ENCODE peak calls at places on chromosomes 3 and 15, in seven cellular contexts. T is neural progenitor cell, R is OCI-LY7, H is kidney epithelial cell, C is upper lobe of left lung, Z is cardiac muscle cell, N is PC-3. E is an unnamed sample. For H3K36me3, the result is how much of the 10 kb centered on the place peaks cover.

GRCh38 chr3:31028766-31029165 is 134.3 kb upstream of the GADL1 start:
- DNase-seq in C (no peak), N (no peak), Z (no peak), R (no peak), H (no peak), T (no peak), E (no peak)

GRCh38 chr3:8893001-8893400 is 70.3 kb downstream of the RAD18 start:
- DNase-seq in C (no peak), R (no peak), Z (no peak), N (no peak), H (no peak), T (no peak), E (no peak)

GRCh38 chr15:98754283-98755022 is 106.1 kb downstream of the IGF1R start:
- DNase-seq in Z (peak), H (no peak), N (no peak), R (no peak), T (peak), C (no peak), E (no peak)

GRCh38 chr3:124115965-124116364 is 124.0 kb upstream of the ROPN1 start:
- DNase-seq in C (no peak), N (no peak), Z (peak), H (no peak), T (no peak), R (no peak), E (no peak)

GRCh38 chr15:78194568-78194925 is 39.8 kb downstream of the ACSBG1 start:
- DNase-seq in H (no peak), R (no peak), Z (no peak), N (no peak), C (no peak), T (no peak), E (no peak)

GRCh38 chr15:82272154-82272553 is 9.5 kb downstream of the SAXO2 start:
- DNase-seq in T (no peak), R (no peak), H (no peak), Z (no peak), N (no peak), C (no peak), E (no peak)

GRCh38 chr3:152458725-152459515 is 190.2 kb downstream of the MBNL1 start:
- DNase-seq in N (no peak), C (no peak), Z (peak), T (no peak), H (no peak), R (no peak), E (no peak)

GRCh38 chr15:70252056-70252935 is 154.6 kb upstream of the TLE3 start:
- DNase-seq in R (no peak), N (no peak), T (no peak), C (no peak), H (no peak), Z (no peak), E (no peak)

GRCh38 chr3:17339233-17339632 is 403.2 kb downstream of the TBC1D5 start:
- DNase-seq in H (no peak), T (no peak), R (no peak), C (no peak), Z (no peak), N (no peak), E (no peak)

GRCh38 chr3:173945081-173945652 is 547.6 kb downstream of the NLGN1 start:
- DNase-seq in H (no peak), Z (no peak), R (no peak), C (no peak), T (no peak), N (no peak), E (no peak)

GRCh38 chr3:134898315-134898714 is 103.3 kb downstream of the EPHB1 start:
- DNase-seq in H (no peak), T (no peak), N (no peak), C (no peak), R (no peak), Z (no peak), E (no peak)

GRCh38 chr15:100338971-100339444 is 2.8 kb downstream of the ADAMTS17 start:
- DNase-seq in H (peak), R (peak), Z (peak), N (peak), T (peak), C (peak), E (peak)

GRCh38 chr3:72964633-72965032 is 32.0 kb upstream of the PPP4R2 start:
- DNase-seq in H (no peak), T (no peak), Z (no peak), R (no peak), N (no peak), C (no peak), E (no peak)

GRCh38 chr3:122975163-122975923 is 52.2 kb downstream of the SEMA5B start:
- DNase-seq in N (peak), R (peak), T (peak), H (peak), C (no peak), Z (peak), E (peak)

GRCh38 chr3:41095702-41096101 is 103.6 kb upstream of the CTNNB1 start:
- DNase-seq in N (no peak), C (no peak), Z (no peak), H (no peak), R (no peak), T (no peak), E (no peak)

GRCh38 chr3:181311186-181311585 is 321.6 kb upstream of the DNAJC19 start:
- DNase-seq in R (no peak), H (no peak), N (no peak), Z (no peak), C (no peak), T (no peak), E (no peak)

DNA sequence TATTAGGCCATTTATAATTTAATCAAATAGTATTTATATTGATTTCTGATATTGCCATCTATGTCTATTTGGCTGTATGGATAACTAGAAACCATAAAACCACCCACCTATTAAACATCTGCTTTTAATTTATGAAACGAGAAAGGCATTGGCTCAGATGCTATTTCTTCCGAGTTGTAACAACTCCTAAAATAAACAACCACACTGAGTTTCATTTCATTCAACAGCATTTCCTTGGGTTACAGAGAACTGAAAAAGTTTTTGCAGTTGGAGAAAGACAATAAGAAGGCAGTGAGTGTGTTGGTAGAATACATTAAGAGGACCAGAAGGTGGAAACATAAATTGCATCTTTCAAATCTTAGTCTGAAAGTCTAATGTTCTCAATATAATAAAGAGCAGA is 79.1 kb downstream of the AQR start:
- DNase-seq in Z (no peak), R (no peak), C (no peak), N (no peak), H (no peak), T (no peak), E (no peak)
- H3K36me3 ChIP-seq in Z (under half), R (half or more), C (under half), N (half or more), H (under half), T (under half), E (under half)

GRCh38 chr15:25783607-25784131 is 79.5 kb downstream of the ATP10A start:
- DNase-seq in C (no peak), T (peak), N (peak), Z (peak), R (peak), H (no peak), E (no peak)
- TF ChIP-seq CTCF in C (no peak), T (peak), N (peak), Z (peak), R (peak), H (peak), E (no peak)

DNA sequence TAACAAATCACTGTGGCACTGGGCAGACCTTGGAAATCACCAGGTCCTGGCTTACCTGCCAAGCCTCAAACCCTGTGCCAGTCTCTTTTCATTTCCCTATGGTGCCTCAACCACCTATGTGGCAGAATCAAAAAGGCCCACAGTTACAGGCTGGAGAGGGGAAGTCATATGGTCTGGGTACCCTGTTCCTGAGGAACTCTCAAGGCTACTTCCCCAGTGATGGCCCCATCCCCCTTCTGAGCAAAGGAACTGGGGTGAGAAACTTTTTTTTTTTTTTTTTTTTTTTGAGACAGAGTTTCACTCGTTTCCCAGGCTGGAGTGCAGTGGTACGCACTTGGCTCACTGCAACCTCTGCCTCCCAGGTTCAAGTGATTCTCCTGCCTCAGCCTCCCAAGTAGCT is 83.2 kb downstream of the RBPMS2 start:
- DNase-seq in C (peak), H (no peak), Z (no peak), T (no peak), N (no peak), R (no peak), E (peak)
- H3K36me3 ChIP-seq in C (under half), H (under half), Z (half or more), T (under half), N (under half), R (half or more), E (under half)

GRCh38 chr15:50148362-50148963 is 29.4 kb upstream of the ATP8B4 start:
- DNase-seq in T (peak), R (peak), Z (peak), N (peak), C (no peak), H (no peak), E (no peak)
- TF ChIP-seq CTCF in T (peak), R (peak), Z (peak), N (peak), C (peak), H (peak), E (peak)

GRCh38 chr3:108051005-108051404 is 39.8 kb downstream of the CD47 start:
- DNase-seq in T (no peak), C (no peak), H (no peak), N (peak), Z (no peak), R (no peak), E (no peak)

GRCh38 chr3:108055931-108056330 is 34.9 kb downstream of the CD47 start:
- DNase-seq in C (no peak), Z (no peak), T (no peak), H (no peak), R (no peak), N (no peak), E (no peak)

GRCh38 chr3:108047987-108048386 is 42.8 kb downstream of the CD47 start:
- DNase-seq in R (no peak), T (no peak), Z (no peak), H (no peak), N (no peak), C (no peak), E (no peak)

GRCh38 chr3:108054935-108055334 is 35.9 kb downstream of the CD47 start:
- DNase-seq in Z (no peak), R (no peak), C (no peak), H (no peak), T (no peak), N (no peak), E (no peak)

GRCh38 chr3:108053025-108053424 is 37.8 kb downstream of the CD47 start:
- DNase-seq in Z (no peak), C (peak), N (peak), R (no peak), H (no peak), T (no peak), E (peak)
- H3K36me3 ChIP-seq in Z (under half), C (under half), N (under half), R (half or more), H (under half), T (under half), E (under half)